ENCODE peak calls at places on chromosomes 6 and 20, in seven cellular contexts. V is CD8-positive, alpha-beta T cell; N is lung; L is IMR-90; D is upper lobe of right lung; P is fibroblast of lung; I is left lung. K is an unnamed sample. For H3K4me1, the result is how much of the 10 kb centered on the place peaks cover.

GRCh38 chr20:13205402-13205801 is 15.7 kb upstream of the ISM1 start:
- DNase-seq in D (no peak), P (no peak), I (no peak), N (no peak), V (no peak), L (no peak), K (no peak)

GRCh38 chr6:133551847-133552331 is 310.7 kb downstream of the EYA4 start:
- DNase-seq in I (peak), N (peak), P (peak), D (peak), V (no peak), L (peak), K (peak)

GRCh38 chr20:64104667-64105451 is 2.5 kb downstream of the NPBWR2 start:
- DNase-seq in V (no peak), N (no peak), I (peak), L (no peak), D (peak), P (no peak), K (peak)

GRCh38 chr6:107539409-107539808 is 49.5 kb downstream of the SOBP start:
- DNase-seq in P (peak), D (no peak), I (no peak), L (no peak), N (no peak), V (no peak), K (no peak)

GRCh38 chr6:14031516-14031915 is 86.1 kb upstream of the CD83 start:
- DNase-seq in I (no peak), P (no peak), L (peak), V (no peak), N (no peak), D (no peak), K (no peak)

GRCh38 chr6:169224185-169224695 is 29.4 kb downstream of the THBS2 start:
- DNase-seq in V (no peak), I (no peak), L (peak), D (no peak), P (peak), N (no peak), K (no peak)

GRCh38 chr6:22444335-22444734 is 125.0 kb upstream of the HDGFL1 start:
- DNase-seq in P (peak), L (peak), I (no peak), N (no peak), D (no peak), V (no peak), K (no peak)

GRCh38 chr20:7660165-7660564 is 280.1 kb downstream of the HAO1 start:
- DNase-seq in L (no peak), V (no peak), I (no peak), D (no peak), N (no peak), P (no peak), K (no peak)

GRCh38 chr6:119313937-119314893 is 35.3 kb downstream of the MAN1A1 start:
- DNase-seq in P (no peak), V (peak), D (no peak), L (no peak), I (no peak), N (no peak), K (no peak)

GRCh38 chr20:51893723-51894122 is 91.4 kb upstream of the SALL4 start:
- DNase-seq in P (no peak), V (no peak), D (no peak), L (no peak), N (no peak), I (no peak), K (no peak)

GRCh38 chr6:11083491-11083890 is 10.1 kb upstream of the SMIM13 start:
- DNase-seq in N (no peak), I (no peak), P (peak), D (no peak), V (no peak), L (peak), K (no peak)

GRCh38 chr6:111353914-111354464 is 129.0 kb downstream of the REV3L start:
- DNase-seq in L (peak), N (no peak), I (no peak), P (peak), V (no peak), D (no peak), K (no peak)

GRCh38 chr6:112781236-112781635 is 434.1 kb downstream of the RFPL4B start:
- DNase-seq in P (peak), I (no peak), L (peak), D (no peak), N (no peak), V (no peak), K (no peak)

GRCh38 chr6:119390276-119390793 is 40.8 kb upstream of the MAN1A1 start:
- DNase-seq in V (no peak), D (no peak), P (no peak), I (no peak), L (no peak), N (no peak), K (no peak)

GRCh38 chr20:10708342-10709185 is 34.8 kb upstream of the JAG1 start:
- DNase-seq in V (no peak), I (no peak), N (no peak), D (no peak), P (peak), L (peak), K (no peak)

GRCh38 chr6:37491830-37492208 is 7.9 kb downstream of the CCDC167 start:
- DNase-seq in I (peak), P (no peak), L (no peak), N (no peak), D (no peak), V (no peak), K (no peak)

GRCh38 chr6:144343736-144344428 is 58.7 kb downstream of the UTRN start:
- DNase-seq in V (peak), D (no peak), I (no peak), P (no peak), L (no peak), N (no peak), K (no peak)

GRCh38 chr6:21556968-21557721 is 36.4 kb upstream of the SOX4 start:
- DNase-seq in I (no peak), D (no peak), N (no peak), V (no peak), P (no peak), L (no peak), K (no peak)

GRCh38 chr20:44609511-44610312 is 27.3 kb downstream of the PKIG start:
- DNase-seq in N (peak), I (peak), D (peak), V (peak), L (peak), P (peak), K (peak)
- H3K4me1 ChIP-seq in N (under half), I (under half), D (under half), V (under half), L (under half), P (under half), K (under half)

GRCh38 chr6:78868124-78868523 is 773 bp downstream of the IRAK1BP1 start:
- DNase-seq in D (no peak), N (no peak), P (no peak), I (no peak), L (no peak), V (no peak), K (no peak)
- TF ChIP-seq CTCF in D (no peak), N (no peak), P (no peak), I (no peak), L (no peak), V (no peak), K (no peak)

GRCh38 chr6:89411019-89411268 is 1.1 kb downstream of the RRAGD start:
- DNase-seq in N (no peak), L (no peak), V (no peak), I (no peak), P (no peak), D (no peak), K (peak)
- H3K4me1 ChIP-seq in N (under half), L (under half), V (under half), I (half or more), P (under half), D (under half), K (under half)

DNA sequence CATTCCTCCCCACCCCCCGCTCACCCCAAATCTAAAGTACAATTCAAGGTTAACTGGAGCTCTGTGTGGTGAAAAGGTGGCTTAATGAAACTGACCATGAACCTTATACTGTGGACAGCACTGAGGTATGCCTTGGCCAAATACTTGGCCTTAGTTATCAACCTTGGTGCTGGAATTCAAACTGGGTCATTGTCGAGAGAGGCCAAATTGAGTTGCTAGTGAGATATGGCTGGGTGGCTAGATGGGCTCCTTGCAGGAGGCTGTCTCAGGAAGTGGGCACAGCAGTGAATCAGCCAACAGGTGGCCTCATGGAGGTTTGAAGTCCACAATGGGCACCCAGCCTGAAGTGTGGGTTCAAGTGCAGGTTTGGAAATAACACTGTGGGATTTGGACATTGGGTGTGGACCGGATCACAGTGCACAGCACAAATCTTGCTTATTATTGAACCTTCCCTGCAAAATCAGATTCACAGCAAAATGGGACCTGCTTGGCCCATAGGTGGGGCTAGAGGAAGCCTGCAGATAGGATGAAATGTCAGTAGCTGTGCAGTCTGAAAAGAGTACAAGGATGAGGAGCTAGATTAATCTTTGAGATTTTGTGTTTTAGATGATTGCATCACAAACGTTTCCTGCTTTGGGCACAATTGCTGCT is 5.6 kb upstream of the BTBD3 start:
- DNase-seq in D (no peak), V (no peak), L (no peak), N (no peak), P (peak), I (no peak), K (peak)
- TF ChIP-seq CTCF in D (peak), V (no peak), L (peak), N (peak), P (peak), I (no peak), K (peak)

GRCh38 chr20:62622178-62622876 is 20.0 kb upstream of the SLCO4A1 start:
- DNase-seq in V (no peak), L (no peak), I (no peak), P (no peak), D (no peak), N (no peak), K (no peak)
- H3K4me1 ChIP-seq in V (under half), L (under half), I (half or more), P (under half), D (under half), N (under half), K (under half)

DNA sequence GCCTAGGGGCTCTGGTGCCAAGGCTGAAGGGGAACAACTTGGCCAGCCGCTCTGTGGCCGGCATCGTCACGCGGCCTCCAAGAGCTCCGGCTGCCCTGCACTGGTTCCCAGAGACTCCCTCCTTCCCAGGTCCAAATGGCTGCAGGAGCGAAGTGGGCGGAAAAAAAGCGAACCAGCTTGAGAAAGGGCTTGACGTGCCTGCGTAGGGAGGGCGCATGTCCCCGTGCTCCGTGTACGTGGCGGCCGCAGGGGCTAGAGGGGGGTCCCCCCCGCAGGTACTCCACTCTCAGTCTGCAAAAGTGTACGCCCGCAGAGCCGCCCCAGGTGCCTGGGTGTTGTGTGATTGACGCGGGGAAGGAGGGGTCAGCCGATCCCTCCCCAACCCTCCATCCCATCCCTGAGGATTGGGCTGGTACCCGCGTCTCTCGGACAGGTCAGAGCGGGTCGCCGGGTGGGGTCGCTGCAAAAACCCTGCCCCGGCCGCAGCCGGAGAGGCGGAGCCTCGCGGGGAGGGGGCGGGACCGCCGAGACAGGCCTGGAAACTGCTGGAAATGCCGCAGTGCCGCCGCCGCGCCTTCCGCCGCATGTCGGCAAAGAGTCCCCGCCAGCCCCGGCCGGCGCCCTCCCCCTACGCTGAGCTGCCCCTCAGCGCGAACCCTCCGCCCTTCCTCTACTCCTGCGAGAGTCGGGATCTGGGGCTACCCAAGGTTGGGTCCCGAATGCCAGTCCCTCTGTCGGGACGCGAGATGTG is 814 bp upstream of the HSP90AB1 start:
- DNase-seq in P (peak), I (peak), N (peak), D (peak), V (peak), L (peak), K (peak)
- TF ChIP-seq CTCF in P (peak), I (no peak), N (peak), D (peak), V (no peak), L (peak), K (no peak)

DNA sequence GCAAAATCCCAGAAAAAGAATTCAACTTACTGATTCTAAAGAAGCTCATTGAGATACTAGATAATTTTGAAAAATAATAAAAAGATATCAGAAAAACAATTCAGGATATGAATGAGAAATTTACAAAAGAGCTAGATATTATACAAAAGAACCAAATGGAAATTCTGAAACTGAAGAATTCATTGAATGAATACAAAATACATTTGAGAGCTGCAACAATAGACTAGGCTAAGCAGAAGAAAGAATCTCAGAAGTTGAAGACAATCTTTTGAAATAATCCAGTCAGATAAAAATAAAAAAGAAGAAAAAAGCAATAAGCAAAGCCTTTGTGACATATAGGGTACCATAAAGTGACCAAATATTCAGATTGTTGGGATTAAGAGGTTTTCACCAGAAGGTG is 206.0 kb downstream of the CD109 start:
- DNase-seq in I (no peak), D (no peak), V (no peak), L (no peak), N (no peak), P (no peak), K (no peak)
- H3K4me1 ChIP-seq in I (under half), D (under half), V (under half), L (under half), N (under half), P (under half), K (under half)

GRCh38 chr6:64012351-64013060 is 376.9 kb downstream of the PHF3 start:
- DNase-seq in L (peak), V (no peak), P (peak), N (no peak), D (no peak), I (no peak), K (no peak)
- TF ChIP-seq CTCF in L (peak), V (no peak), P (peak), N (no peak), D (peak), I (no peak), K (peak)

DNA sequence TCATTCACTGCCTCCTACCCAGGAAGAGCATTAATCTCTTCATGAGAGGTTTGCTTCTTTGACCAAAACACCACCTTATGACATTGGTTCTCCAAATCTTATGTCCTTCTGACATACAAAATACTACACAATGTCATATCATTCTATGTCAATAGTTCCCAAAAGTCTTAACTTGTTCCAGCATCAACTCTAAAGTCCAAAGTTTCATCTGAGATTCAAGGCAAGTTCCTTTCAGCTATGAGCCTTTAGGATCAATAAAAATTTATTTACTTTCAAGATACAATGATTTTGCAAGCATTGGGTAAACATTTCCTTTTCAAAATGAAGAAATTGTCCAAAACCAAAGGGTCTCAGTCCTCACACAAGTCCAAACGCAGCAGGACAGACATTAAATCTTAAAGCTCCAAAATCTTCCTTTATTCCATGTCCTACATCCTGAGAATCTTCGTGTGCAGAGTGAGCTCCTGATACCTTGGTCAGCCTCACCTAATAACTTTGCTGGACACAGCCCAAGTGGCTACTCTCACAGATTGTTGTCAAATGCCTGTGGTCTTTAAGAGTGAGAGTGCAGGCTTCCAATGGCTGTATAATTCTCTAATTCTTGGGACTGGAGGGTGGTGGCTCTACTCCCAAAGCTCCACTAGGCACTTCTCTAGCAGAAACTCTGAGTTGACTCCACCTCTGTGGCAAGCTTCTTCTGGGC is 1668.2 kb downstream of the HACE1 start:
- DNase-seq in N (no peak), D (no peak), P (no peak), L (no peak), V (no peak), I (no peak), K (no peak)
- H3K4me1 ChIP-seq in N (under half), D (under half), P (under half), L (under half), V (under half), I (under half), K (under half)

DNA sequence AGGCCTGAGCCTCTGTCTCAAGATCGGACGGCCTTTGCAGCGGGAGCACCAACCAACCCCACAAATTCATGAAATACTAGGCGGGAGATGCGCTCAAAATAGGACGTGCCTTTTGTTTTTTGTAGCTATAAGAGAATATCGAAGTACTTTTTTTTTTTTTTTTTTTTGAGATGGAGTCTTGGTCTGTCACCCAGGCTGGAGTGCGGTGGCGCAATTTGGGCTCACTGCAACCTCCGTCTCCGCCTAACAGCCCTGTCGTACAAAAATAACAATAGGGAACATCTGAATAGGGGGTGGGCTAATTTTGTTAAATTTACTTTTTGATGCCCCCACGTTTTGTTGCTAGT is 5.9 kb upstream of the TUBB2A start:
- DNase-seq in L (no peak), D (no peak), V (no peak), I (peak), N (no peak), P (peak), K (no peak)
- TF ChIP-seq CTCF in L (no peak), D (no peak), V (no peak), I (no peak), N (no peak), P (no peak), K (no peak)

K was measured in mucosa of descending colon.